ENCODE peak calls at places on chromosomes 13 and 19, in five cellular contexts. I is amygdala; C is hypothalamus; G is stimulated activated CD4-positive, alpha-beta T cell treated with anti-CD3 and anti-CD28 coated beads, Interleukin-12 subunit alpha, Interleukin-12 subunit beta, amount 100 ng/mL, for 4 hours; P is COLO829. Y is an unnamed sample.

GRCh38 chr19:35027851-35028599 is 2.2 kb upstream of the SCN1B start:
- DNase-seq in C (no peak), G (no peak), I (no peak), P (no peak), Y (no peak)

GRCh38 chr19:18418034-18418724 is 1.0 kb upstream of the SSBP4 start:
- DNase-seq in P (no peak), I (no peak), G (no peak), C (no peak), Y (no peak)

GRCh38 chr19:13103585-13103923 is 896 bp upstream of the LYL1 start:
- DNase-seq in G (no peak), C (no peak), I (no peak), P (no peak), Y (no peak)

GRCh38 chr19:49436381-49437017 is 4.8 kb downstream of the SLC17A7 start:
- DNase-seq in I (no peak), C (no peak), P (no peak), G (peak; percentile 53), Y (peak; percentile 68)

GRCh38 chr13:39051157-39051556 is 12.9 kb downstream of the NHLRC3 start:
- DNase-seq in P (peak; percentile 56), C (no peak), G (no peak), I (no peak), Y (no peak)

GRCh38 chr13:24116103-24116502 is 44.4 kb upstream of the SPATA13 start:
- DNase-seq in P (no peak), C (no peak), I (no peak), G (no peak), Y (no peak)

GRCh38 chr19:11452814-11453335 is 17.4 kb downstream of the PRKCSH start:
- DNase-seq in C (no peak), G (no peak), P (no peak), I (no peak), Y (no peak)

GRCh38 chr19:45890877-45891276 is 4.9 kb upstream of the IRF2BP1 start:
- DNase-seq in G (no peak), I (no peak), C (no peak), P (no peak), Y (no peak)

GRCh38 chr19:18049390-18049789 is 37.3 kb downstream of the IL12RB1 start:
- DNase-seq in G (no peak), C (peak; percentile 45), I (peak; percentile 24), P (no peak), Y (no peak)

GRCh38 chr19:39765091-39766076 is 13.3 kb upstream of the LEUTX start:
- DNase-seq in I (no peak), C (no peak), G (peak; percentile 29), P (peak; percentile 22), Y (no peak)

GRCh38 chr19:35141627-35142401 is 1.2 kb upstream of the FXYD7 start:
- DNase-seq in G (no peak), I (no peak), P (no peak), C (no peak), Y (no peak)

GRCh38 chr13:44437356-44438233 is 64.0 kb downstream of the SERP2 start:
- DNase-seq in I (no peak), C (no peak), G (no peak), P (no peak), Y (peak; percentile 47)

GRCh38 chr19:7153008-7153407 is 83.5 kb downstream of the ZNF557 start:
- DNase-seq in P (no peak), C (no peak), I (no peak), G (no peak), Y (no peak)

GRCh38 chr19:5793188-5793587 is 2.2 kb upstream of the DUS3L start:
- DNase-seq in C (no peak), G (no peak), P (no peak), I (no peak), Y (no peak)

Y was measured in GM13977.